ENCODE peak calls at places on chromosomes 12 and 14, in five cellular contexts. U is psoas muscle; J is neural progenitor cell; N is GM23248; B is effector memory CD4-positive, alpha-beta T cell. W is an unnamed sample.

GRCh38 chr12:114408881-114409795 is 3.2 kb upstream of the TBX5 start:
- DNase-seq in B (no peak), U (peak; percentile 39), N (peak; percentile 87), J (peak; percentile 64), W (no peak)

GRCh38 chr12:121443193-121443829 is 43.4 kb downstream of the RNF34 start:
- DNase-seq in U (peak; percentile 85), N (peak; percentile 86), J (peak; percentile 87), B (peak; percentile 40), W (peak; percentile 73)

GRCh38 chr14:100428727-100429126 is 105.6 kb downstream of the SLC25A47 start:
- DNase-seq in N (peak; percentile 92), B (no peak), J (no peak), U (no peak), W (no peak)

GRCh38 chr14:60090864-60091519 is 731 bp upstream of the PCNX4 start:
- DNase-seq in B (no peak), N (peak; percentile 74), J (peak; percentile 49), U (peak; percentile 53), W (no peak)

GRCh38 chr14:86237733-86238132 is 707.8 kb downstream of the FLRT2 start:
- DNase-seq in U (no peak), J (peak; percentile 43), B (no peak), N (no peak), W (no peak)

GRCh38 chr12:22529281-22530060 is 14.9 kb downstream of the C2CD5 start:
- DNase-seq in B (no peak), J (peak; percentile 33), U (no peak), N (peak; percentile 59), W (no peak)

GRCh38 chr14:47392351-47392750 is 283.1 kb downstream of the MDGA2 start:
- DNase-seq in J (no peak), B (no peak), U (no peak), N (no peak), W (no peak)

GRCh38 chr12:110928700-110929099 is 8.3 kb upstream of the MYL2 start:
- DNase-seq in B (no peak), N (no peak), J (no peak), U (no peak), W (no peak)

GRCh38 chr12:106907846-106908245 is 47.9 kb upstream of the TMEM263 start:
- DNase-seq in J (no peak), U (no peak), B (no peak), N (no peak), W (no peak)

GRCh38 chr12:28787151-28787550 is 361.9 kb upstream of the FAR2 start:
- DNase-seq in J (no peak), B (no peak), U (no peak), N (no peak), W (no peak)

GRCh38 chr12:88503344-88503743 is 76.9 kb downstream of the KITLG start:
- DNase-seq in B (no peak), U (no peak), J (no peak), N (no peak), W (no peak)

GRCh38 chr12:110657747-110658146 is 31.2 kb downstream of the HVCN1 start:
- DNase-seq in J (no peak), U (no peak), B (no peak), N (no peak), W (no peak)

GRCh38 chr14:104219731-104220224 is 81.4 kb downstream of the KIF26A start:
- DNase-seq in U (peak; percentile 3), J (no peak), B (no peak), N (no peak), W (peak; percentile 55)

GRCh38 chr12:89988556-89988955 is 279.9 kb upstream of the ATP2B1 start:
- DNase-seq in U (no peak), J (no peak), B (no peak), N (no peak), W (no peak)

GRCh38 chr12:48965447-48965846 is 6.1 kb downstream of the WNT10B start:
- DNase-seq in N (peak; percentile 49), U (no peak), J (peak; percentile 41), B (no peak), W (no peak)

GRCh38 chr14:61609885-61610284 is 85.4 kb upstream of the HIF1A start:
- DNase-seq in N (peak; percentile 41), U (no peak), B (no peak), J (no peak), W (no peak)

GRCh38 chr14:77825895-77826519 is 26.1 kb downstream of the ADCK1 start:
- DNase-seq in U (no peak), J (no peak), B (no peak), N (no peak), W (no peak)

DNA sequence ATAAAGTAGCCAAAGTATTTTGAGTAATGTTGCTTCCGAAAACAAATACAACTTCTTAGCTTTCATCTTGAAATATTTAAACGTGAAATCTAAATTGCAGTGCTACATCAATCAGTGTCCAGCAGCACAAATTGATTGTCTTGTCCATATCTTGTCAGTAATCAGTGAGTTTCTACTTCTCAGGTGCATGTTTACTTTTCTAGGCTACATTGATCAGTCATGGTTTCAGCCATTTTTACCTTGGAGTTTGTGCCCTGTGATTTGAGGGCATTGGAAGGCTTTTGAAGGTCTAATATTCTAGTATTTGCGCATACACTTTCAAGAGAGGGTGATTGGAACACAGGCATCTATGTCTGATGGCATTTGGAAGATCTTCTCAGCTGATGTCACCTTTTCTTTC is 12.4 kb downstream of the RMST start:
- DNase-seq in N (no peak), U (no peak), B (no peak), J (no peak), W (no peak)
- H3K4me1 ChIP-seq in N (no peaks in the 10 kb centered on the region), U (no peaks in the 10 kb centered on the region), B (no peaks in the 10 kb centered on the region), J (peaks cover 52% of the 10 kb centered on the region), W (no peaks in the 10 kb centered on the region)

DNA sequence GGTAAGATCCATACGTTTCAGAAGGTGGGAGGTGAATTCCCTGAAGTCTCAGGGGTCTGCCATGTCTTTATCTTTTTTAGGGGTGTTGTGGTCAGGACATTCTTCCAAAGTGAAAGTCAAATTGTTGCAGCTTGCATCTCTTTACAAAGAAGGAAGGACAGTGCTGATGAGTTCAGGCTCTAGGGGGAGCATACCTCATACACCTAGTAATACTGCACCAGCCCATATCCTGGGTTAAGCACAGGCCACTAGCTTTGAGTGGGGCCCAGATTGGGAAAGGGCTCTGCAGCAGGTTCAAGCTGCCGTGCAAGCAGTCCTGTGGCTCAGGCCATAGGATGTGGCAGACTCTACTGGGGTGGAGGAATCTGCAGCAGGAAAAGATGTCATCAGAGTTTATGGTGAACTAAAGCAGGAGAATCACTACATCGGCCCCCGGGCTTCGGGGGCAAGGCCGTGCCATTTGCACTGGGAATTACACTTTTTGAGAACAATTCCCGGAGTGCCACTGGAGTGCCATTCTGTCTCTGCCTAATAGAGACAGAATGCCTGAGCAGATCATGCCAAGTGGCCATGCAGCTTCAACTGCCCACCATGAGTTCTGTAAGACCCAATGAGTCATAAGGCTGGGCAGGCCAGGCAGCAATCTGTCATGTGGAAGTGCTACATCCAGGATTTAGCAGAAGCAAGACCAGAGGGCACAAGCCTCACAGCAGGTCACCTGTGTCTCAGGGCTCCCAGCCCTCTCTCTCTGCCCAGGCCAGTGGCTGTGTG is 32.3 kb downstream of the DIO3 start:
- DNase-seq in U (no peak), J (no peak), N (no peak), B (no peak), W (no peak)
- H3K4me1 ChIP-seq in U (no peaks in the 10 kb centered on the region), J (peaks cover 8% of the 10 kb centered on the region), N (no peaks in the 10 kb centered on the region), B (peaks cover 16% of the 10 kb centered on the region), W (no peaks in the 10 kb centered on the region)

DNA sequence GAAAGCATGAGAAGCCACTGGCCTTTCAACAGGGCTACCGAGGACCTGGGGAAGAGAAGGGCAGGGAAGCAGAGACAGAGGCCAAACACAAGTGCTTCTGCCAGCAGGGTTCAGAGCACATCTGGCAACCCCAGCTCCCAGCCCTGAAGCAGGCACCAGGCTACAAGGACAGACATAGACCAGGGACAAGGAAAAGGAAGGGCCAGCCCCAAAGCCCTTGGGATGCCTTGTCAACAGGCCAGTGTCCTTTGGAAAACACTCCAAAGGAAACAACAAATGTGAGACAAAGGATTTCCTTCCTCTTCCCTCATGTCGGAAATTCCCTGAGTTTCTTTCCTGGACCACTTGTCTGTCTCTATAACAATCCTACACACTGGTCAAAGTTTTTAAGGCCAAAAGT is 59.2 kb downstream of the TTC9 start:
- DNase-seq in U (no peak), N (no peak), B (no peak), J (no peak), W (no peak)
- H3K4me1 ChIP-seq in U (no peaks in the 10 kb centered on the region), N (peaks cover 15% of the 10 kb centered on the region), B (no peaks in the 10 kb centered on the region), J (no peaks in the 10 kb centered on the region), W (peaks cover 17% of the 10 kb centered on the region)

GRCh38 chr12:7076493-7076892 is 15.8 kb downstream of the C1R start:
- DNase-seq in U (no peak), N (no peak), J (no peak), B (no peak), W (no peak)
- H3K4me1 ChIP-seq in U (no peaks in the 10 kb centered on the region), N (peaks cover 30% of the 10 kb centered on the region), J (peaks cover 4% of the 10 kb centered on the region), B (no peaks in the 10 kb centered on the region), W (peaks cover 18% of the 10 kb centered on the region)

GRCh38 chr12:15774819-15775218 is 14.4 kb downstream of the EPS8 start:
- DNase-seq in B (no peak), N (peak; percentile 70), U (no peak), J (no peak), W (no peak)

GRCh38 chr12:15770581-15770980 is 18.6 kb downstream of the EPS8 start:
- DNase-seq in B (no peak), J (no peak), N (no peak), U (no peak), W (no peak)

GRCh38 chr12:15776532-15776931 is 12.7 kb downstream of the EPS8 start:
- DNase-seq in N (no peak), U (no peak), J (no peak), B (no peak), W (no peak)

GRCh38 chr12:15770021-15770420 is 19.2 kb downstream of the EPS8 start:
- DNase-seq in U (no peak), N (no peak), J (no peak), B (no peak), W (no peak)

DNA sequence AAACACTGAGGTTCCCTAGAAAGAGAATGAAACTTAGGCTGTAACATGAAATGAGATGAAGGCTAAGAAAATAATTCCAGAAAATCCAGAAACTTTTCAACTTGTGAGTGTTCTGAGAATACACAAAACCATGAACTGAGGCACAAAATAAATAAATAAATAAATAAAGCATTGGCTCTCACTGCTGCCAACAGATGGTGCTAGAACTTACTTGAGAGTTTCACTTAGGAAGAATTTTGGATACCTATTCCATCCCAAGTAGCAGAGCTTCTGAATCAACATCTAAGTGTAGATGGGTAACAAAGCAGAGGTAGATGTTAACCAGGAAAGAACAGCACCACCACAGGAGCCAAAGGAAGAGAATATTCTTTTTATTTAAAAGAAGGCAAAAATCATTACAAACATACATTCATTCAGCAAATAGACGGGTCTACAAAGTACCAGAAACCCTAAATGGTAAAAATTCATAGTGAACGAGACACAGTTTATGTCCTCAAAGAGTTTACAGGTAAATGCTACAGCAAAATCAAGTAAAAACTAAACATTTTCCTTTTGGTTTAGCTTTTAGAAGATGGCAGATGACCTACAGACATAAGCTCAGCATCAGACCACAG is 16.7 kb downstream of the EPS8 start:
- DNase-seq in J (peak; percentile 39), B (no peak), U (no peak), N (peak; percentile 55), W (no peak)
- H3K4me1 ChIP-seq in J (peaks cover 7% of the 10 kb centered on the region), B (no peaks in the 10 kb centered on the region), U (peaks cover 5% of the 10 kb centered on the region), N (peaks cover 61% of the 10 kb centered on the region), W (no peaks in the 10 kb centered on the region)